ENCODE peak calls at places on chromosomes 16 and 17, in eight cellular contexts. F is glutamatergic neuron, C is testis, U is mucosa of descending colon, N is HFFc6, R is nephron progenitor cell, K is HCT116, W is HL-60. V is an unnamed sample.

GRCh38 chr17:35889818-35890773 is 9.9 kb upstream of the CCL5 start:
- DNase-seq in F (no peak), C (peak), U (no peak), N (peak), R (no peak), K (no peak), W (no peak), V (no peak)

GRCh38 chr16:54489225-54489781 is 202.7 kb upstream of the IRX3 start:
- DNase-seq in F (no peak), C (no peak), U (peak), N (no peak), R (no peak), K (no peak), W (no peak), V (no peak)

GRCh38 chr17:78670850-78671291 is 93.7 kb upstream of the DNAH17 start:
- DNase-seq in F (no peak), C (no peak), U (no peak), N (no peak), R (no peak), K (no peak), W (no peak), V (no peak)

GRCh38 chr16:4874686-4875085 is 27.4 kb downstream of the UBN1 start:
- DNase-seq in F (no peak), C (no peak), U (no peak), N (no peak), R (no peak), K (no peak), W (no peak), V (no peak)

GRCh38 chr16:53736297-53736696 is 32.3 kb downstream of the FTO start:
- DNase-seq in F (no peak), C (no peak), U (no peak), N (no peak), R (no peak), K (no peak), W (no peak), V (no peak)

GRCh38 chr17:80254396-80255241 is 6.0 kb upstream of the RNF213 start:
- DNase-seq in F (no peak), C (no peak), U (peak), N (peak), R (no peak), K (peak), W (peak), V (peak)

GRCh38 chr17:10233157-10233556 is 34.8 kb upstream of the GAS7 start:
- DNase-seq in F (no peak), C (no peak), U (no peak), N (no peak), R (no peak), K (peak), W (no peak), V (no peak)

GRCh38 chr16:75152635-75153034 is 4.3 kb downstream of the ZFP1 start:
- DNase-seq in F (no peak), C (no peak), U (no peak), N (no peak), R (no peak), K (no peak), W (no peak), V (no peak)

GRCh38 chr16:79628501-79628975 is 28.0 kb upstream of the MAF start:
- DNase-seq in F (no peak), C (no peak), U (no peak), N (no peak), R (no peak), K (no peak), W (no peak), V (no peak)

GRCh38 chr16:80992676-80993292 is 13.9 kb downstream of the CMC2 start:
- DNase-seq in F (no peak), C (no peak), U (no peak), N (no peak), R (no peak), K (no peak), W (no peak), V (no peak)

GRCh38 chr17:49180303-49180702 is 30.1 kb downstream of the GNGT2 start:
- DNase-seq in F (peak), C (peak), U (peak), N (peak), R (peak), K (peak), W (no peak), V (peak)

GRCh38 chr17:66255112-66255511 is 25.9 kb upstream of the APOH start:
- DNase-seq in F (no peak), C (peak), U (peak), N (peak), R (no peak), K (peak), W (peak), V (peak)

GRCh38 chr17:7589891-7590611 is at the start of gene SOX15:
- DNase-seq in F (no peak), C (no peak), U (no peak), N (peak), R (no peak), K (no peak), W (no peak), V (peak)

GRCh38 chr16:88897696-88898425 is 31.4 kb upstream of the PABPN1L start:
- DNase-seq in F (no peak), C (no peak), U (no peak), N (no peak), R (no peak), K (no peak), W (no peak), V (no peak)

GRCh38 chr17:41695134-41695661 is 6.5 kb downstream of the EIF1 start:
- DNase-seq in F (no peak), C (no peak), U (no peak), N (no peak), R (no peak), K (no peak), W (no peak), V (no peak)

DNA sequence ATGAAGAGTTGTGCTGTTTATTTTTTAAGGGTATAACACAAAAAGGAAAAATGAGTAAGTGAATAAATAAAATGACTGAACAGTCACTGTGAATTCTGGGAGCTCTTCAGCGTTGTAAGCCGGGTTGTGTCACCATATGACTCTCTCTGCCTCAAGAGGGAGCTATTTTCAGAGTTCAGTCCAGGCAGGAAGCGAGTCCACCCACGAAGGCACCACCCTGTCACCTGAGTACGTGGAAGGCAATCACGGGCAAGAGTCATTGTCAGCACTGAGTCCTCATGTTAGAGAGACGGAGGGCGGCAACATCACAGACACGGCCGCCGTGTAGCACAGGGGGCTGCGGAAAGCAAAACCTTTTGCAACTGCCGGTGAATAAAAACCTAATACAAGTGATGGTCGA is 227.6 kb downstream of the UTP18 start:
- DNase-seq in F (no peak), C (peak), U (no peak), N (no peak), R (peak), K (peak), W (no peak), V (no peak)
- TF ChIP-seq CTCF in F (peak), C (no peak), U (no peak), N (no peak), R (peak), K (peak), W (no peak), V (no peak)

GRCh38 chr16:56643080-56643778 is 4.8 kb downstream of the MT1A start:
- DNase-seq in F (peak), C (peak), U (peak), N (peak), R (peak), K (peak), W (peak), V (peak)
- TF ChIP-seq CTCF in F (no peak), C (no peak), U (peak), N (peak), R (no peak), K (peak), W (peak), V (peak)

GRCh38 chr16:49644143-49644460 is 211.8 kb downstream of the ZNF423 start:
- DNase-seq in F (no peak), C (no peak), U (no peak), N (no peak), R (no peak), K (no peak), W (no peak), V (no peak)
- TF ChIP-seq CTCF in F (no peak), C (no peak), U (no peak), N (no peak), R (no peak), K (no peak), W (no peak), V (no peak)

GRCh38 chr17:75006653-75007052 is 5.8 kb upstream of the MRPL58 start:
- DNase-seq in F (no peak), C (no peak), U (no peak), N (no peak), R (no peak), K (no peak), W (no peak), V (no peak)
- TF ChIP-seq CTCF in F (no peak), C (no peak), U (no peak), N (no peak), R (no peak), K (no peak), W (no peak), V (no peak)

GRCh38 chr16:83348991-83349390 is 458.8 kb upstream of the HSBP1 start:
- DNase-seq in F (no peak), C (no peak), U (no peak), N (no peak), R (no peak), K (no peak), W (no peak), V (no peak)

GRCh38 chr16:83354015-83354414 is 453.8 kb upstream of the HSBP1 start:
- DNase-seq in F (no peak), C (peak), U (no peak), N (no peak), R (no peak), K (no peak), W (no peak), V (no peak)

GRCh38 chr16:83350466-83350865 is 457.3 kb upstream of the HSBP1 start:
- DNase-seq in F (no peak), C (no peak), U (no peak), N (no peak), R (no peak), K (no peak), W (no peak), V (no peak)

GRCh38 chr16:83353241-83353640 is 454.5 kb upstream of the HSBP1 start:
- DNase-seq in F (no peak), C (no peak), U (no peak), N (no peak), R (no peak), K (no peak), W (no peak), V (no peak)

DNA sequence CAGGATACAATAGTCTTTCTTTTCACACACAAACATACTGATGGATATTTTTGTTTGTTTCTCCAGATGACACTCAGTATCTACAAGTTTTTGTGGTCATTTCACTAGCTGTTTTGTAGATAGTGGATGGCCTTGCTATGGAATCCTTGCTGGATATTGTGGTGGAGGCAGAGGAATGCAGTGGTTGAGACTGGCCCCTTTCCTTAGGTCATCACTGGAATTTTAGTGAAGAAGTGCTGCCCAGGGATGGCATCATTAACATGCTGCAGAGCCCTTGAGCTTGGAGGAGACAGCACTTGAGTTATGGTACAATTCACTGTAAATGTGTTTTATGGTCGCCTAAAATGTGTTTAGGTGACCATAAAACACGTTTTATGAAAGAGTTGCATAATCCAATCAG is 455.9 kb upstream of the HSBP1 start:
- DNase-seq in F (no peak), C (no peak), U (no peak), N (peak), R (no peak), K (no peak), W (no peak), V (no peak)
- TF ChIP-seq CTCF in F (no peak), C (no peak), U (no peak), N (no peak), R (no peak), K (no peak), W (no peak), V (no peak)

DNA sequence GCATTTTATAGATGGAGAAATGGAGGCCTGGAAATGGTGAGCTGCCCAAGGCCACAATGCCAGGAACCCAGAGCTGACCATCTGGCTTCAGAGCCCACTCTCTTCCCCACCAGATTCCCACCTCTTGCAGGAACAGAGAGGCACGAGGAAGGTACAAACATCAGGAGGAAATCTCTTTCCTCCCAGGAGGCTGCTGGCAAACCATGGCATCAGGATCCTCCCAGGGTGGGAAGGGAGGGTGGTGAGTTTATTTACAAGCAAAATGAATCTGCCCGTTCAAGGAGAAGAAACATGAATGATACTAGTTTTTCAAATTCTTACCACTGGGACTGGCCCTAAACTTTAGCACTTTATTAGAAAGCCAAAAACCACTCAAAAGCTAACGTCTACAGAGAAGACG is 79.2 kb downstream of the NXN start:
- DNase-seq in F (no peak), C (no peak), U (no peak), N (no peak), R (no peak), K (no peak), W (no peak), V (no peak)
- TF ChIP-seq CTCF in F (no peak), C (no peak), U (no peak), N (no peak), R (no peak), K (no peak), W (no peak), V (no peak)